ENCODE peak calls at places on chromosomes 3 and 15, in seven cellular contexts. L is ovary, E is A549, C is stomach, W is sigmoid colon, S is suprapubic skin, G is HepG2. M is an unnamed sample.

GRCh38 chr15:85748176-85748575 is 46.5 kb downstream of the KLHL25 start:
- DNase-seq in C (peak), G (no peak), S (no peak), L (peak), E (no peak), W (peak), M (no peak)

GRCh38 chr3:45140392-45140791 is 5.8 kb downstream of the CDCP1 start:
- DNase-seq in E (no peak), L (no peak), G (no peak), C (no peak), W (no peak), S (no peak), M (no peak)

GRCh38 chr15:89794627-89795241 is 18.6 kb downstream of the MESP2 start:
- DNase-seq in C (no peak), G (no peak), L (no peak), E (no peak), S (no peak), W (no peak), M (no peak)

GRCh38 chr15:89556413-89557262 is 18.6 kb upstream of the TICRR start:
- DNase-seq in E (peak), G (peak), C (no peak), S (no peak), L (peak), W (no peak), M (peak)

GRCh38 chr15:88701561-88702095 is 62.8 kb downstream of the ISG20 start:
- DNase-seq in L (no peak), S (no peak), G (peak), C (no peak), W (no peak), E (peak), M (no peak)

GRCh38 chr15:68795298-68795848 is 25.3 kb downstream of the ANP32A start:
- DNase-seq in C (peak), L (peak), G (no peak), E (no peak), S (peak), W (peak), M (peak)

GRCh38 chr15:71810256-71811035 is at the start of gene NR2E3:
- DNase-seq in L (no peak), C (no peak), E (no peak), G (no peak), S (no peak), W (no peak), M (no peak)

GRCh38 chr15:67685716-67686115 is 139.6 kb upstream of the SKOR1 start:
- DNase-seq in L (no peak), W (no peak), C (no peak), G (no peak), E (no peak), S (no peak), M (no peak)

GRCh38 chr15:90915808-90916440 is 12.8 kb downstream of the MAN2A2 start:
- DNase-seq in C (peak), G (no peak), L (peak), S (no peak), E (no peak), W (peak), M (no peak)

GRCh38 chr3:42590989-42591756 is 513 bp downstream of the SS18L2 start:
- DNase-seq in G (no peak), L (no peak), E (no peak), W (peak), S (no peak), C (no peak), M (no peak)

GRCh38 chr15:48644827-48645557 is 517 bp downstream of the FBN1 start:
- DNase-seq in G (no peak), C (no peak), S (peak), E (peak), W (peak), L (peak), M (no peak)

GRCh38 chr3:113165841-113166240 is 45.5 kb upstream of the BOC start:
- DNase-seq in L (peak), S (no peak), E (no peak), C (no peak), G (no peak), W (no peak), M (peak)

GRCh38 chr3:63662500-63662899 is 10.0 kb downstream of the SNTN start:
- DNase-seq in W (no peak), C (no peak), L (no peak), S (no peak), E (no peak), G (peak), M (no peak)

GRCh38 chr3:169112153-169112892 is 551.2 kb downstream of the MECOM start:
- DNase-seq in G (peak), S (no peak), E (no peak), C (no peak), W (no peak), L (no peak), M (no peak)

GRCh38 chr15:33298631-33299030 is 12.1 kb upstream of the RYR3 start:
- DNase-seq in W (no peak), C (no peak), G (no peak), E (no peak), S (no peak), L (no peak), M (no peak)

GRCh38 chr3:52844290-52844985 is 9.6 kb upstream of the MUSTN1 start:
- DNase-seq in L (no peak), E (no peak), S (no peak), G (peak), W (no peak), C (no peak), M (no peak)

GRCh38 chr15:94383706-94384105 is 152.3 kb downstream of the MCTP2 start:
- DNase-seq in L (no peak), S (no peak), C (no peak), W (no peak), E (no peak), G (no peak), M (no peak)

GRCh38 chr3:97057365-97057764 is 243.0 kb downstream of the EPHA6 start:
- DNase-seq in L (no peak), C (no peak), G (no peak), W (no peak), E (no peak), S (no peak), M (no peak)

GRCh38 chr3:84600703-84601225 is 358.0 kb upstream of the CADM2 start:
- DNase-seq in S (no peak), L (no peak), C (no peak), E (no peak), W (no peak), G (no peak), M (no peak)

GRCh38 chr3:40661285-40661684 is 136.5 kb downstream of the ZNF621 start:
- DNase-seq in E (no peak), G (no peak), W (no peak), C (no peak), L (no peak), S (no peak), M (no peak)

GRCh38 chr3:169071003-169071402 is 592.5 kb downstream of the MECOM start:
- DNase-seq in W (no peak), G (no peak), L (no peak), C (no peak), E (no peak), S (no peak), M (no peak)

GRCh38 chr3:149277338-149277813 is 55.7 kb upstream of the CP start:
- DNase-seq in S (no peak), C (no peak), W (no peak), E (peak), G (peak), L (no peak), M (no peak)

GRCh38 chr3:151911462-151911861 is 38.0 kb downstream of the SUCNR1 start:
- DNase-seq in S (no peak), W (no peak), L (no peak), G (no peak), E (no peak), C (no peak), M (no peak)

GRCh38 chr3:54033761-54034160 is 88.6 kb upstream of the CACNA2D3 start:
- DNase-seq in E (no peak), G (no peak), W (no peak), L (no peak), C (no peak), S (no peak), M (no peak)

GRCh38 chr3:187098925-187099512 is 40.3 kb downstream of the RPL39L start:
- DNase-seq in S (no peak), E (no peak), G (no peak), L (no peak), W (no peak), C (no peak), M (no peak)

GRCh38 chr15:55318588-55319494 is at the start of the genes PIGB and PIGBOS1:
- DNase-seq in S (peak), G (peak), E (peak), C (peak), W (peak), L (peak), M (peak)
- TF ChIP-seq POLR2A in S (no peak), G (peak), E (peak), C (no peak), W (peak), L (peak), M (peak)

DNA sequence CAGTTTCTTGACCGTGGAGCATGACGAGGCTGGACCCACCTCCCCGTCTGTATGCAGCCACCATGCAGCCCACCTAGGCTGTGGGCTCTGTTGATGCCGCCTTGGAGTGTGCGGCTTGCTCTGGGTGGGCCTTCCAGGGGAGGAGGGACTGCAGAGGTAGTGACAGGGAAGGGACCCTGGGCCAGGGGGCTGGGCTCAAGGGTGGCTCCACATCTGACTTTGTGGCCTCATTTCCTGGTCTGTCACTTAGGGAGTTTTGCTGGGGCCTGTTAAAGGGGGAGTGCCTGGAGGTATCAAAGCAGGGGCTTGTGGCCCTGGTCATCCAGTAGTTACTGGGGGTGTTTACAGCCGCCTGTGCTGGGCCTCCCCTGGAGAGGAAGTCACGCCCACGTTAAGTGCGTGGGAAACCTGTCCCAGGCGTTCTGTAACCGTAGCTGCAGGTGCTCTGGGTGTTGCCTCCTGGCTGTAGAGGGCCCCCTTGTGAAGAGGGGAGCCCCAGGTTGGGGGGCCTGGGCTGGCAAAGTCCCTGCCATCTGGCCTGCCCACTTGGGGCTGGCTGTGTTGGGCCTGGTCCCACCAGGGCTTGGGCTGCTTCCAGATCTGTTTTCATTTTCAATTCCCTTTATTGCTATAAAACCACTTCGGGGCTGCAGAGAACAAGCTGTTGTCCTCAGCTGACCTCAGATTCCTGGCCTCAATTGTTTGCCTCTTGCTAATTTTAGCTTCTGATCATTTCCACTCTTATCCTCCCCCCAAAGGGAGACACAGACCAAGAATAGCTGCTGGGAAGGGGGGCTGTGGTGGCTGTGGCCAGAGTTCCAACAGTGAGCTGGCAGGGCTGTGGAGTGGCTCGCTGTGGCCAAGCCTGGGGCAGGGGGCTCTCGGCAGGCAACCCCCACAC is 26.5 kb downstream of the KLF13 start:
- DNase-seq in G (no peak), L (peak), S (no peak), E (no peak), C (peak), W (peak), M (no peak)
- TF ChIP-seq EP300 in G (no peak), L (no peak), S (no peak), E (no peak), C (peak), W (peak), M (peak)

GRCh38 chr15:66503780-66504562 is 684 bp downstream of the RPL4 start:
- DNase-seq in W (no peak), S (no peak), C (no peak), E (no peak), G (no peak), L (no peak), M (no peak)

GRCh38 chr15:66505430-66505811 is 295 bp downstream of the ZWILCH start:
- DNase-seq in C (no peak), G (no peak), W (no peak), E (no peak), S (no peak), L (no peak), M (no peak)

GRCh38 chr15:66505818-66506217 is 692 bp downstream of the ZWILCH start:
- DNase-seq in W (no peak), G (no peak), E (no peak), S (no peak), L (no peak), C (no peak), M (no peak)

GRCh38 chr15:66504563-66505429 is at the start of the genes RPL4 and ZWILCH:
- DNase-seq in G (peak), L (peak), W (peak), C (peak), S (peak), E (peak), M (peak)

DNA sequence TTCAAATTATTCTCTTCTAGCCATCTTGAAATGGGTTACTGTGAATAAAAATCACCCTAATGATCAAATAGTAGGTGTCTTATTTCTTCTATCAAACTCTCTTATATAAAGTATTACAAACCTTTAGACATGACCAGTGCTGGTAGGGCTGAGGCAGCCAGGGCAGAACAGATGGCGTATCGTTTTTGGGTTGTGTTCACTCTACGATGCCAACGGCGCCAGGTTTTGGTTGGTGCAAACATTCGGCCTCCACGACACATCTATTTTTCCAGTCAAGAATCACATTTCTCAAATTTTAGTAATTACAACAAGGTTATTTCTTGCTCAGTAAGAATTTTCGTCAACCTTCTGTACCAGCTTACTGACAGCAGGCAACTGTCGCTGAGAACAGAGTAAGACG is 2.2 kb downstream of the RPL4 start:
- DNase-seq in C (no peak), E (no peak), S (no peak), L (no peak), W (no peak), G (no peak), M (no peak)
- TF ChIP-seq POLR2A in C (no peak), E (no peak), S (no peak), L (no peak), W (no peak), G (no peak), M (no peak)

GRCh38 chr3:109143646-109144045 is 7.1 kb downstream of the C3orf85 start:
- DNase-seq in G (no peak), E (no peak), W (no peak), C (no peak), S (no peak), L (no peak), M (no peak)

GRCh38 chr3:109136533-109136932 is at the start of gene C3orf85:
- DNase-seq in G (no peak), L (no peak), C (no peak), S (no peak), W (no peak), E (no peak), M (no peak)

GRCh38 chr3:109132801-109133473 is 3.6 kb upstream of the C3orf85 start:
- DNase-seq in W (no peak), C (peak), G (no peak), E (peak), L (no peak), S (no peak), M (no peak)

GRCh38 chr3:109137766-109138165 is 1.2 kb downstream of the C3orf85 start:
- DNase-seq in C (no peak), L (no peak), W (no peak), S (no peak), E (no peak), G (no peak), M (no peak)
- TF ChIP-seq EP300 in C (no peak), L (no peak), W (no peak), S (no peak), E (no peak), G (no peak), M (no peak)

GRCh38 chr3:196872316-196872715 is 4.6 kb downstream of the SENP5 start:
- DNase-seq in C (no peak), E (no peak), L (no peak), S (no peak), G (no peak), W (no peak), M (no peak)

GRCh38 chr3:196867155-196867506 is 589 bp upstream of the SENP5 start:
- DNase-seq in S (no peak), L (no peak), G (no peak), W (no peak), E (no peak), C (no peak), M (no peak)

GRCh38 chr3:196868297-196868661 is 559 bp downstream of the SENP5 start:
- DNase-seq in S (peak), L (peak), G (peak), C (no peak), W (no peak), E (no peak), M (no peak)

GRCh38 chr3:196867507-196868296 is at the start of gene SENP5:
- DNase-seq in G (peak), S (peak), C (peak), W (peak), E (peak), L (peak), M (peak)
- TF ChIP-seq POLR2A in G (peak), S (peak), C (no peak), W (peak), E (peak), L (peak), M (peak)

DNA sequence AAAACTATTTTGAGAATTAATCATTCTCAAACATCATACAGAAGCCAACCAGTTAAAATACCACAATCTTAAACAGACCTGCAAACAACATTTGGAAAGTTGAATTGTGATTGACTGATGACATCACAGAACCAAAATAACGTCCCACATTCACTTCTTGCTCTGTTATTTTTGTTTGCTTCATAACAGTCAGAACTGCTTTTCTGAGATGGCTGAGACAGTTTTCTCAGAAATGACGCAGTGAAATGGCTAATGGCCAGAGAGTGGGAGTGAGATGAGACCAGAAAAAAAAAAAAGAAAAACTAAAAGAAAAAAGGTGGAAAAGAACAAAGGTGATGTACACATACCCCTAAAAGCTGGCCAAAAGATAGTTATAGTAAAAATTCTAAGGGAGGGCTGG is 1061.2 kb downstream of the FHIT start:
- DNase-seq in S (no peak), W (no peak), C (no peak), E (no peak), G (no peak), L (no peak), M (no peak)
- TF ChIP-seq EP300 in S (no peak), W (no peak), C (no peak), E (no peak), G (no peak), L (no peak), M (no peak)

DNA sequence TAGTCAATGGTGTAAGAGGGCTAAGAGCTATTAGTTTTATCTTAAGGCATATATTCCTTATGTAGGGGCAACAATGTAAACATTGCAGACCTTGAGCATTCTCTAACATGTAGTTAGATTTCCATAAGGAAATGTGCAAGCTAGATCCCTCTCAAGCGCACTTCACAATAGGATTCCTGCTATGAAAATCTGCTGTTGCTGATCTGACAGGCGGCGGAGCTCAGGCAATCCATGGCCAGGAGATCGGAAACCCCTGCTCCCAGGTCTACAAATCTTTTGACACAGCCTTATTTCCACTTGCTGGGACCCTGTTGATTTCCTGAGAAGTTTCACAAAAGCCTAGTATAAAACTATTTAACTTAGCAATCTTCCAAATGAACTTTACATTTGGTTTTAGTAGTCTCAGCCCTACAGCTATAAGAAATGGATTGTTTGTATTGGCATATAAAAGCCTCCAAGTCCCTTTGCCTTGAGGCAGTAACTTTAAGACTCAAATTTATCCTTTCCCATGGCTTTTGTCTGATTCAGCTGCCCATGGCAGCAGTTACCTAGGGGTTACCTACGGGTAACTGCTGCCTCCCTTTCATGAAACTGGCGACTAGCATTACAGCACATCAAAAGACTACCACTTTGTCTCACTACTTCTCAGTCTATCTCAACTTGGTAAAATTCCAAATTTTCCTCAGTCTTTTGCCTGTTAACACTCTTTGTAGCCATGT is 22.7 kb downstream of the TRA2B start:
- DNase-seq in G (no peak), W (no peak), L (no peak), S (no peak), E (no peak), C (no peak), M (no peak)
- TF ChIP-seq POLR2A in G (no peak), W (no peak), L (no peak), S (no peak), E (no peak), C (no peak), M (no peak)

M was measured in tibial nerve.